ENCODE peak calls at places on chromosomes 4 and X, in six cellular contexts. One of them, this sample, is unnamed. For H3K9me3 and H3K4me1, the result is how much of the 10 kb centered on the place peaks cover.

GRCh38 chr4:66034671-66035070 is 364.4 kb upstream of the EPHA5 start:
- DNase-seq in naive thymus-derived CD4-positive, alpha-beta T cell: no peak
- DNase-seq in iPS DF 6.9: no peak
- DNase-seq in fibroblast of lung: no peak
- DNase-seq in H1: no peak
- DNase-seq in stomach: no peak
- DNase-seq in this sample: no peak

GRCh38 chr4:180500146-180500545 is 1743.1 kb upstream of the TENM3 start:
- DNase-seq in H1: no peak
- DNase-seq in iPS DF 6.9: no peak
- DNase-seq in stomach: no peak
- DNase-seq in fibroblast of lung: no peak
- DNase-seq in naive thymus-derived CD4-positive, alpha-beta T cell: no peak
- DNase-seq in this sample: no peak

GRCh38 chrX:28966335-28966734 is 379.1 kb downstream of the IL1RAPL1 start:
- DNase-seq in H1: no peak
- DNase-seq in fibroblast of lung: peak
- DNase-seq in iPS DF 6.9: no peak
- DNase-seq in naive thymus-derived CD4-positive, alpha-beta T cell: no peak
- DNase-seq in stomach: no peak
- DNase-seq in this sample: no peak

GRCh38 chrX:71667328-71668247 is at the start of gene LOC101059915:
- DNase-seq in naive thymus-derived CD4-positive, alpha-beta T cell: no peak
- DNase-seq in fibroblast of lung: no peak
- DNase-seq in iPS DF 6.9: no peak
- DNase-seq in stomach: no peak
- DNase-seq in H1: no peak
- DNase-seq in this sample: no peak

GRCh38 chr4:41069838-41070237 is 144.5 kb downstream of the APBB2 start:
- DNase-seq in naive thymus-derived CD4-positive, alpha-beta T cell: no peak
- DNase-seq in iPS DF 6.9: peak
- DNase-seq in H1: no peak
- DNase-seq in fibroblast of lung: no peak
- DNase-seq in stomach: no peak
- DNase-seq in this sample: no peak

GRCh38 chr4:37157403-37158167 is 87.0 kb upstream of the NWD2 start:
- DNase-seq in iPS DF 6.9: no peak
- DNase-seq in H1: no peak
- DNase-seq in naive thymus-derived CD4-positive, alpha-beta T cell: no peak
- DNase-seq in fibroblast of lung: no peak
- DNase-seq in stomach: no peak
- DNase-seq in this sample: no peak

GRCh38 chr4:185265942-185266341 is 56.5 kb downstream of the SNX25 start:
- DNase-seq in H1: no peak
- DNase-seq in iPS DF 6.9: no peak
- DNase-seq in naive thymus-derived CD4-positive, alpha-beta T cell: peak
- DNase-seq in stomach: no peak
- DNase-seq in fibroblast of lung: peak
- DNase-seq in this sample: no peak

GRCh38 chr4:6263541-6264540 is 5.8 kb upstream of the WFS1 start:
- DNase-seq in iPS DF 6.9: no peak
- DNase-seq in stomach: peak
- DNase-seq in naive thymus-derived CD4-positive, alpha-beta T cell: no peak
- DNase-seq in H1: no peak
- DNase-seq in fibroblast of lung: peak
- DNase-seq in this sample: no peak

GRCh38 chrX:50814701-50815476 is 895 bp upstream of the SHROOM4 start:
- DNase-seq in naive thymus-derived CD4-positive, alpha-beta T cell: no peak
- DNase-seq in stomach: no peak
- DNase-seq in H1: no peak
- DNase-seq in iPS DF 6.9: no peak
- DNase-seq in fibroblast of lung: peak
- DNase-seq in this sample: no peak

GRCh38 chr4:24820541-24820940 is 25.2 kb downstream of the SOD3 start:
- DNase-seq in naive thymus-derived CD4-positive, alpha-beta T cell: no peak
- DNase-seq in iPS DF 6.9: no peak
- DNase-seq in fibroblast of lung: no peak
- DNase-seq in stomach: no peak
- DNase-seq in H1: no peak
- DNase-seq in this sample: no peak

GRCh38 chr4:24824720-24825119 is 29.3 kb downstream of the SOD3 start:
- DNase-seq in fibroblast of lung: peak
- DNase-seq in stomach: no peak
- DNase-seq in iPS DF 6.9: no peak
- DNase-seq in naive thymus-derived CD4-positive, alpha-beta T cell: no peak
- DNase-seq in H1: no peak
- DNase-seq in this sample: no peak
- H3K9me3 ChIP-seq in fibroblast of lung: under half
- H3K9me3 ChIP-seq in stomach: under half
- H3K9me3 ChIP-seq in iPS DF 6.9: under half
- H3K9me3 ChIP-seq in naive thymus-derived CD4-positive, alpha-beta T cell: under half
- H3K9me3 ChIP-seq in H1: under half
- H3K9me3 ChIP-seq in this sample: under half

GRCh38 chrX:119685225-119686066 is 7.5 kb downstream of the SEPTIN6 start:
- DNase-seq in fibroblast of lung: no peak
- DNase-seq in H1: no peak
- DNase-seq in naive thymus-derived CD4-positive, alpha-beta T cell: no peak
- DNase-seq in iPS DF 6.9: no peak
- DNase-seq in stomach: no peak
- DNase-seq in this sample: peak

GRCh38 chrX:119684916-119685224 is 8.1 kb downstream of the SEPTIN6 start:
- DNase-seq in fibroblast of lung: no peak
- DNase-seq in stomach: no peak
- DNase-seq in iPS DF 6.9: no peak
- DNase-seq in naive thymus-derived CD4-positive, alpha-beta T cell: no peak
- DNase-seq in H1: no peak
- DNase-seq in this sample: no peak

GRCh38 chrX:119686087-119686639 is 6.8 kb downstream of the SEPTIN6 start:
- DNase-seq in H1: no peak
- DNase-seq in stomach: no peak
- DNase-seq in iPS DF 6.9: no peak
- DNase-seq in fibroblast of lung: no peak
- DNase-seq in naive thymus-derived CD4-positive, alpha-beta T cell: no peak
- DNase-seq in this sample: no peak

GRCh38 chrX:119677654-119677981 is 15.3 kb downstream of the SEPTIN6 start:
- DNase-seq in iPS DF 6.9: no peak
- DNase-seq in stomach: no peak
- DNase-seq in H1: no peak
- DNase-seq in naive thymus-derived CD4-positive, alpha-beta T cell: no peak
- DNase-seq in fibroblast of lung: no peak
- DNase-seq in this sample: no peak

GRCh38 chrX:119682019-119682989 is 10.7 kb downstream of the SEPTIN6 start:
- DNase-seq in stomach: no peak
- DNase-seq in fibroblast of lung: no peak
- DNase-seq in H1: no peak
- DNase-seq in naive thymus-derived CD4-positive, alpha-beta T cell: peak
- DNase-seq in iPS DF 6.9: no peak
- DNase-seq in this sample: no peak
- H3K4me3 ChIP-seq in stomach: no peak
- H3K4me3 ChIP-seq in fibroblast of lung: no peak
- H3K4me3 ChIP-seq in H1: no peak
- H3K4me3 ChIP-seq in naive thymus-derived CD4-positive, alpha-beta T cell: peak
- H3K4me3 ChIP-seq in iPS DF 6.9: no peak
- H3K4me3 ChIP-seq in this sample: no peak

GRCh38 chr4:57064120-57064519 is 46.1 kb downstream of the IGFBP7 start:
- DNase-seq in fibroblast of lung: no peak
- DNase-seq in H1: no peak
- DNase-seq in naive thymus-derived CD4-positive, alpha-beta T cell: no peak
- DNase-seq in stomach: no peak
- DNase-seq in iPS DF 6.9: no peak
- DNase-seq in this sample: no peak
- H3K4me1 ChIP-seq in fibroblast of lung: under half
- H3K4me1 ChIP-seq in H1: under half
- H3K4me1 ChIP-seq in naive thymus-derived CD4-positive, alpha-beta T cell: under half
- H3K4me1 ChIP-seq in stomach: half or more
- H3K4me1 ChIP-seq in iPS DF 6.9: under half
- H3K4me1 ChIP-seq in this sample: under half

GRCh38 chrX:152872522-152872921 is 25.3 kb upstream of the ZNF185 start:
- DNase-seq in naive thymus-derived CD4-positive, alpha-beta T cell: no peak
- DNase-seq in H1: no peak
- DNase-seq in stomach: no peak
- DNase-seq in fibroblast of lung: no peak
- DNase-seq in iPS DF 6.9: no peak
- DNase-seq in this sample: no peak

GRCh38 chrX:152878976-152879755 is 18.7 kb upstream of the ZNF185 start:
- DNase-seq in H1: no peak
- DNase-seq in iPS DF 6.9: no peak
- DNase-seq in stomach: no peak
- DNase-seq in fibroblast of lung: peak
- DNase-seq in naive thymus-derived CD4-positive, alpha-beta T cell: no peak
- DNase-seq in this sample: no peak

GRCh38 chrX:152881289-152881688 is 16.6 kb upstream of the ZNF185 start:
- DNase-seq in stomach: no peak
- DNase-seq in H1: no peak
- DNase-seq in fibroblast of lung: no peak
- DNase-seq in iPS DF 6.9: no peak
- DNase-seq in naive thymus-derived CD4-positive, alpha-beta T cell: no peak
- DNase-seq in this sample: no peak

GRCh38 chrX:152873361-152873760 is 24.5 kb upstream of the ZNF185 start:
- DNase-seq in H1: no peak
- DNase-seq in naive thymus-derived CD4-positive, alpha-beta T cell: no peak
- DNase-seq in stomach: no peak
- DNase-seq in iPS DF 6.9: no peak
- DNase-seq in fibroblast of lung: no peak
- DNase-seq in this sample: no peak

DNA sequence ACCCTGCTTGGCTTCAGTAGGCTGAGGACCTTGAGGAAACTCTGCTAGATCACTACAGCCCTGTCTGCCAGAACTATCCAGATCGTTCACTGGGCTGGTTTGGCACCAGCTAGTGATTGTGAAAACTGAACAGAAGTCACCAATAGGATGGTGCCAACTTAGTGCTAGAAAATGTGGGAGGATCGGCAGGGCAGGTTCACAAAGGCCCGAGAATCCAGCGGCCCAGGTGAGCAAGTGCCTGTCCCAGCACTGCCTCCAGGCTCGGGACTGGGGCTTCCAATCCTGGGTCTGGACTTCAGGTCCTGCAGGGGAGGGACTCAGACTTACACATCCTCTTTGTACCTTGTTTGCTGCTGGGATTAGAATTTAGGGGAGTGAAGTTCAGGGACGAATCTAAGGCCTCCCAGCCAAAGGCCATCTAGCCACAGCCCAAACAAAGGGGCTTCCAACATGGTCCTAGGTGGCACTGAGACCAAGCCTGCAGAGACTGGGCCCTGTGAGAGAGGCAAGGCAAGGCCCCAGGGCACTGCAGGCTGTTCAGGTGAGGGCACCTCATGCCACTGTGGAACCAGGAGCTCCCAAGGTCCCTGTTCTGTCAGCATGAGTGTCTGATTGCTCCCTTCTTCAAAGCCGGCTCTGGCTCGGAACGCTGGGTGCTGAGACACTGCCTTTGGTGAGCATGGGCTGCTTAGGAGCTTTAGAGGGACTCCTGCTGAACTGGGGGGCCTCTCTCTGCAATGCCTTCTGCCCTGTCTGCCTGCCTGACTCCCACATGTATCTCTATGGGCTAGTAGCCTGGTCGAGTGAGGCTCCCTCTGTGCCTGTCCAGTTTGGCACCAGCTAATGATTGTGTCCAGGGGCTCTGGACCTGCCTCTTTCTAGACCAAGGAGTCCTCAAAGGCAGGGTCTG is 20.7 kb upstream of the ZNF185 start:
- DNase-seq in stomach: no peak
- DNase-seq in iPS DF 6.9: no peak
- DNase-seq in H1: no peak
- DNase-seq in fibroblast of lung: no peak
- DNase-seq in naive thymus-derived CD4-positive, alpha-beta T cell: no peak
- DNase-seq in this sample: no peak
- H3K9me3 ChIP-seq in stomach: under half
- H3K9me3 ChIP-seq in iPS DF 6.9: under half
- H3K9me3 ChIP-seq in H1: under half
- H3K9me3 ChIP-seq in fibroblast of lung: under half
- H3K9me3 ChIP-seq in naive thymus-derived CD4-positive, alpha-beta T cell: under half
- H3K9me3 ChIP-seq in this sample: under half

This sample was measured in HAP-1.